ENCODE peak calls at places on chromosome 17, in six cellular contexts. R, Y, C, Q, M and B are unnamed samples.

GRCh38 chr17:50953518-50953830 is 87.3 kb upstream of the TOB1 start:
- DNase-seq in R (no peak), Y (no peak), C (no peak), Q (no peak), M (no peak), B (no peak)

GRCh38 chr17:4541328-4542002 is 13.7 kb downstream of the MYBBP1A start:
- DNase-seq in R (no peak), Y (no peak), C (no peak), Q (no peak), M (peak), B (no peak)

GRCh38 chr17:40529991-40530390 is 28.6 kb upstream of the TNS4 start:
- DNase-seq in R (no peak), Y (no peak), C (no peak), Q (no peak), M (peak), B (no peak)

GRCh38 chr17:29608986-29609385 is 13.7 kb downstream of the CORO6 start:
- DNase-seq in R (no peak), Y (no peak), C (no peak), Q (no peak), M (peak), B (no peak)

GRCh38 chr17:64355536-64356303 is 34.9 kb downstream of the PECAM1 start:
- DNase-seq in R (no peak), Y (no peak), C (no peak), Q (no peak), M (no peak), B (peak)

GRCh38 chr17:28533091-28533670 is 19.2 kb downstream of the UNC119 start:
- DNase-seq in R (no peak), Y (no peak), C (peak), Q (no peak), M (no peak), B (no peak)

GRCh38 chr17:40326832-40327199 is 17.8 kb downstream of the RARA start:
- DNase-seq in R (no peak), Y (no peak), C (no peak), Q (no peak), M (no peak), B (no peak)

GRCh38 chr17:41779954-41780353 is 6.6 kb downstream of the JUP start:
- DNase-seq in R (no peak), Y (no peak), C (no peak), Q (no peak), M (no peak), B (no peak)

GRCh38 chr17:68197091-68197996 is 50.5 kb upstream of the AMZ2 start:
- DNase-seq in R (no peak), Y (peak), C (no peak), Q (peak), M (no peak), B (no peak)

GRCh38 chr17:65630502-65630901 is 69.1 kb upstream of the AXIN2 start:
- DNase-seq in R (no peak), Y (no peak), C (no peak), Q (no peak), M (no peak), B (no peak)

GRCh38 chr17:31680126-31680525 is 178.9 kb downstream of the COPRS start:
- DNase-seq in R (no peak), Y (peak), C (no peak), Q (no peak), M (no peak), B (no peak)

GRCh38 chr17:30981531-30982519 is 11.0 kb downstream of the RNF135 start:
- DNase-seq in R (no peak), Y (no peak), C (peak), Q (no peak), M (no peak), B (no peak)

GRCh38 chr17:4109424-4109823 is 33.4 kb downstream of the ZZEF1 start:
- DNase-seq in R (no peak), Y (no peak), C (no peak), Q (no peak), M (no peak), B (no peak)

GRCh38 chr17:72846399-72846798 is 246.1 kb downstream of the SLC39A11 start:
- DNase-seq in R (no peak), Y (no peak), C (no peak), Q (no peak), M (no peak), B (no peak)

GRCh38 chr17:57600092-57600491 is 145.0 kb downstream of the CCDC182 start:
- DNase-seq in R (no peak), Y (no peak), C (no peak), Q (peak), M (no peak), B (no peak)

GRCh38 chr17:45264988-45265387 is 3.1 kb upstream of the SPATA32 start:
- DNase-seq in R (no peak), Y (no peak), C (no peak), Q (no peak), M (peak), B (no peak)

GRCh38 chr17:76265624-76266243 is 586 bp downstream of the UBALD2 start:
- DNase-seq in R (no peak), Y (no peak), C (peak), Q (no peak), M (no peak), B (peak)

GRCh38 chr17:43669971-43670644 is 8.4 kb upstream of the MEOX1 start:
- DNase-seq in R (no peak), Y (no peak), C (peak), Q (peak), M (no peak), B (no peak)

GRCh38 chr17:47902039-47902744 is 6.2 kb downstream of the SP2 start:
- DNase-seq in R (no peak), Y (no peak), C (no peak), Q (no peak), M (no peak), B (no peak)

GRCh38 chr17:12296120-12296727 is 275.5 kb downstream of the MAP2K4 start:
- DNase-seq in R (no peak), Y (no peak), C (no peak), Q (no peak), M (no peak), B (no peak)

GRCh38 chr17:77804796-77805426 is 153.6 kb upstream of the TNRC6C start:
- DNase-seq in R (no peak), Y (no peak), C (no peak), Q (no peak), M (no peak), B (no peak)

GRCh38 chr17:77808663-77809425 is 149.7 kb upstream of the TNRC6C start:
- DNase-seq in R (no peak), Y (no peak), C (no peak), Q (no peak), M (no peak), B (no peak)

GRCh38 chr17:77807746-77808441 is 150.6 kb upstream of the TNRC6C start:
- DNase-seq in R (no peak), Y (no peak), C (no peak), Q (no peak), M (no peak), B (no peak)

GRCh38 chr17:77809814-77810213 is 148.7 kb upstream of the TNRC6C start:
- DNase-seq in R (no peak), Y (no peak), C (no peak), Q (no peak), M (no peak), B (no peak)

GRCh38 chr17:77807051-77807745 is 151.3 kb upstream of the TNRC6C start:
- DNase-seq in R (no peak), Y (no peak), C (no peak), Q (no peak), M (no peak), B (no peak)
- TF ChIP-seq CTCF in R (no peak), Y (no peak), C (no peak), Q (no peak), M (no peak), B (no peak)

GRCh38 chr17:74147436-74147835 is 56.0 kb upstream of the RPL38 start:
- DNase-seq in R (no peak), Y (no peak), C (no peak), Q (no peak), M (no peak), B (no peak)
- TF ChIP-seq CTCF in R (no peak), Y (no peak), C (no peak), Q (no peak), M (no peak), B (no peak)

DNA sequence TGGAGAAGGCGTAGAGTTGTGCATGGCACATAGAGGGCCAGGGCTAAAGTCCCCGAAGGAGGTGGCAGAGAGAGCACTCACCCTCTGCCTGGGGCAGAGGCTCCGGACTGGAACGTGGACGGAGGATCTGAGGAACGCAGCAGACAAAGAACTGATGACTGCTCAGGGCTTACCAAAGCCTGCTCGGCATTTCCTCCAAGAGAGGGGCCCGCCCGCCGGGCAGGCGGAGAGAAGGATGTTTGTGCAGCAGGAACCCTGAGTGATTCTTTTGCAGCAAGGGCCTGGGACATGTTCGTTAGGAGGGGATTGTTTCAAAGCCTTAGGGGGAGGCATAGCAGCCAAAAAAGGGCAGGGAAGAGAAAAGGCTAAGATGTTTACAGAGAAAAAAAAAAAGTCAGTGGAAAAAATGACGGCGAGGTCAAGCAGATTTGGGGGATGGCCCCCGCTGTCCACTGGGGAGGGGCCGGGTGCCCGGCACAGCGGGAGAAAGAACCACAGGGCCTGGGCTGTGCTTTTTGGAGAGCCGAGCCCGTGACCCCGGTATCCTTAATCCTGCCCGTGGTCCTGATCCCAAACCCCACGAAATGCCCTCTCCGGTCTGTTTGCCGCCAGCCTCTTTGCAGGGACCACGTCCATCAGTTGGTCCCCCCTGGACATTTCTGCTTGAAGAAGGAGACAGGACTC is 129.2 kb downstream of the NTN1 start:
- DNase-seq in R (no peak), Y (no peak), C (no peak), Q (no peak), M (no peak), B (peak)
- TF ChIP-seq CTCF in R (no peak), Y (no peak), C (no peak), Q (no peak), M (no peak), B (no peak)

GRCh38 chr17:81328925-81329278 is 33.8 kb upstream of the SLC38A10 start:
- DNase-seq in R (no peak), Y (no peak), C (no peak), Q (no peak), M (no peak), B (no peak)

GRCh38 chr17:81328489-81328888 is 33.4 kb upstream of the SLC38A10 start:
- DNase-seq in R (no peak), Y (no peak), C (peak), Q (no peak), M (no peak), B (no peak)

GRCh38 chr17:81330884-81331245 is 35.8 kb upstream of the SLC38A10 start:
- DNase-seq in R (no peak), Y (no peak), C (peak), Q (no peak), M (no peak), B (no peak)

GRCh38 chr17:81329927-81330883 is 35.1 kb upstream of the SLC38A10 start:
- DNase-seq in R (no peak), Y (no peak), C (peak), Q (peak), M (no peak), B (no peak)

DNA sequence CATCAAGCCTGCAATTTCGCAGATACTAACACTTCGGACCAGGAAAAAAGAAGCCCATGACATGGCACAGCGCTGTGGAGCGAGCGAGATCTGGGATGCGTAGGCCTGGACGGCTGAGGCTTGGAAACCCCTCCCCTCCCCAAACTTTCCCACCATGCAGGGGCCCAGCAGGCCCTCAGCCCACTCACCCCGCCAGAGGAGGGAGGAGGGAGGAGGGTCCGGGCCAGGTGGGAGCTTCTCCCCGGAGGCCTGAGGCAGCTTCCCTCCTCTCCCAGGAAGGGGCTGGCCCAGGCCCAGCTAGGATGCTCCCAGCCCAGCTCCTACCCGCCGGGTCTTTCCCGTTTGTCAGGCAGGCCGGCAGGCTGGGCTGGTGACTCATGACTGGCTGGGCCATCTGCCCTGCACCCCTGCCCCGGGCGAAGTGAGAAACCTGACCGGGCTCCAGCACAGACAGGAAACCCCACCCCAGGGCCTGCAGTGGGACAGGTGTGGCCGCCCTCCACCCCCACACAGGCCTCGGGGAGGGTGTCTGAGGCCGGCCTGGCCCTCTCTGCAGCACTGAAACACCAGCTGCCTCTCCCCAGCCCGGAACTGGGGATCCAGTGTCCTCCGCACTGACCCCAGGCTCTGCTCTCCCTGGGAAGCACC is 34.3 kb upstream of the SLC38A10 start:
- DNase-seq in R (peak), Y (peak), C (peak), Q (peak), M (peak), B (peak)
- TF ChIP-seq CTCF in R (no peak), Y (no peak), C (no peak), Q (no peak), M (no peak), B (no peak)